ENCODE peak calls at places on chromosomes 11 and 22, in seven cellular contexts. One of them, this sample, is unnamed. For H3K9me3, the result is how much of the 10 kb centered on the place peaks cover.

GRCh38 chr11:11279956-11280689 is 72.9 kb downstream of the CSNK2A3 start:
- DNase-seq in cardiac muscle cell: no peak
- DNase-seq in A549: no peak
- DNase-seq in IMR-90: peak
- DNase-seq in upper lobe of right lung: no peak
- DNase-seq in fibroblast of lung: peak
- DNase-seq in AG04450: peak
- DNase-seq in this sample: no peak

GRCh38 chr11:2537896-2538855 is 93.4 kb downstream of the KCNQ1 start:
- DNase-seq in fibroblast of lung: no peak
- DNase-seq in upper lobe of right lung: peak
- DNase-seq in cardiac muscle cell: peak
- DNase-seq in IMR-90: no peak
- DNase-seq in A549: no peak
- DNase-seq in AG04450: no peak
- DNase-seq in this sample: no peak

GRCh38 chr22:21042978-21043855 is 2.5 kb upstream of the LRRC74B start:
- DNase-seq in upper lobe of right lung: peak
- DNase-seq in IMR-90: no peak
- DNase-seq in AG04450: no peak
- DNase-seq in A549: no peak
- DNase-seq in fibroblast of lung: no peak
- DNase-seq in cardiac muscle cell: no peak
- DNase-seq in this sample: no peak

GRCh38 chr22:25563757-25564319 is 637 bp upstream of the GRK3 start:
- DNase-seq in IMR-90: peak
- DNase-seq in cardiac muscle cell: no peak
- DNase-seq in upper lobe of right lung: no peak
- DNase-seq in AG04450: no peak
- DNase-seq in A549: no peak
- DNase-seq in fibroblast of lung: no peak
- DNase-seq in this sample: no peak

GRCh38 chr11:127362754-127363153 is 362.2 kb upstream of the KIRREL3 start:
- DNase-seq in fibroblast of lung: no peak
- DNase-seq in cardiac muscle cell: no peak
- DNase-seq in upper lobe of right lung: no peak
- DNase-seq in AG04450: no peak
- DNase-seq in A549: no peak
- DNase-seq in IMR-90: no peak
- DNase-seq in this sample: no peak

GRCh38 chr22:36303874-36304273 is 50.9 kb downstream of the APOL1 start:
- DNase-seq in IMR-90: no peak
- DNase-seq in upper lobe of right lung: no peak
- DNase-seq in A549: no peak
- DNase-seq in AG04450: no peak
- DNase-seq in fibroblast of lung: no peak
- DNase-seq in cardiac muscle cell: no peak
- DNase-seq in this sample: no peak

GRCh38 chr11:133693110-133693509 is 152.2 kb downstream of the SPATA19 start:
- DNase-seq in AG04450: no peak
- DNase-seq in IMR-90: no peak
- DNase-seq in A549: no peak
- DNase-seq in cardiac muscle cell: no peak
- DNase-seq in fibroblast of lung: no peak
- DNase-seq in upper lobe of right lung: no peak
- DNase-seq in this sample: no peak

GRCh38 chr11:83355406-83355805 is 69.2 kb upstream of the CCDC90B start:
- DNase-seq in A549: no peak
- DNase-seq in fibroblast of lung: no peak
- DNase-seq in cardiac muscle cell: no peak
- DNase-seq in IMR-90: no peak
- DNase-seq in upper lobe of right lung: no peak
- DNase-seq in AG04450: no peak
- DNase-seq in this sample: no peak

GRCh38 chr11:92380882-92381281 is 156.3 kb downstream of the FAT3 start:
- DNase-seq in IMR-90: peak
- DNase-seq in fibroblast of lung: peak
- DNase-seq in AG04450: no peak
- DNase-seq in upper lobe of right lung: no peak
- DNase-seq in A549: no peak
- DNase-seq in cardiac muscle cell: peak
- DNase-seq in this sample: no peak

GRCh38 chr11:84522331-84522730 is 1104.8 kb downstream of the DLG2 start:
- DNase-seq in cardiac muscle cell: peak
- DNase-seq in IMR-90: no peak
- DNase-seq in fibroblast of lung: no peak
- DNase-seq in A549: no peak
- DNase-seq in upper lobe of right lung: no peak
- DNase-seq in AG04450: no peak
- DNase-seq in this sample: no peak

GRCh38 chr11:9726313-9727022 is 62.6 kb downstream of the SWAP70 start:
- DNase-seq in cardiac muscle cell: peak
- DNase-seq in upper lobe of right lung: no peak
- DNase-seq in A549: peak
- DNase-seq in fibroblast of lung: peak
- DNase-seq in IMR-90: peak
- DNase-seq in AG04450: peak
- DNase-seq in this sample: no peak

GRCh38 chr11:102413497-102413896 is 39.1 kb downstream of the TMEM123 start:
- DNase-seq in A549: no peak
- DNase-seq in upper lobe of right lung: no peak
- DNase-seq in IMR-90: no peak
- DNase-seq in cardiac muscle cell: no peak
- DNase-seq in fibroblast of lung: no peak
- DNase-seq in AG04450: no peak
- DNase-seq in this sample: no peak

GRCh38 chr11:93936416-93936815 is 84.7 kb upstream of the HEPHL1 start:
- DNase-seq in IMR-90: no peak
- DNase-seq in upper lobe of right lung: no peak
- DNase-seq in AG04450: no peak
- DNase-seq in A549: no peak
- DNase-seq in fibroblast of lung: no peak
- DNase-seq in cardiac muscle cell: no peak
- DNase-seq in this sample: no peak

GRCh38 chr11:2173150-2173693 is 1.6 kb upstream of the TH start:
- DNase-seq in A549: no peak
- DNase-seq in fibroblast of lung: no peak
- DNase-seq in IMR-90: no peak
- DNase-seq in upper lobe of right lung: no peak
- DNase-seq in cardiac muscle cell: no peak
- DNase-seq in AG04450: no peak
- DNase-seq in this sample: no peak

GRCh38 chr11:119359365-119360229 is 13.1 kb upstream of the MFRP start:
- DNase-seq in IMR-90: no peak
- DNase-seq in fibroblast of lung: no peak
- DNase-seq in AG04450: no peak
- DNase-seq in upper lobe of right lung: no peak
- DNase-seq in cardiac muscle cell: no peak
- DNase-seq in A549: no peak
- DNase-seq in this sample: no peak

GRCh38 chr11:73185680-73186293 is 32.3 kb upstream of the P2RY2 start:
- DNase-seq in IMR-90: peak
- DNase-seq in fibroblast of lung: peak
- DNase-seq in cardiac muscle cell: peak
- DNase-seq in upper lobe of right lung: no peak
- DNase-seq in A549: peak
- DNase-seq in AG04450: peak
- DNase-seq in this sample: no peak

GRCh38 chr22:39361495-39361894 is 11.7 kb downstream of the SYNGR1 start:
- DNase-seq in fibroblast of lung: no peak
- DNase-seq in upper lobe of right lung: no peak
- DNase-seq in A549: no peak
- DNase-seq in cardiac muscle cell: no peak
- DNase-seq in IMR-90: no peak
- DNase-seq in AG04450: no peak
- DNase-seq in this sample: no peak

GRCh38 chr11:68044145-68044813 is 5.5 kb downstream of the TCIRG1 start:
- DNase-seq in upper lobe of right lung: no peak
- DNase-seq in cardiac muscle cell: no peak
- DNase-seq in AG04450: no peak
- DNase-seq in A549: no peak
- DNase-seq in fibroblast of lung: no peak
- DNase-seq in IMR-90: no peak
- DNase-seq in this sample: no peak

GRCh38 chr11:45382133-45382878 is 96.2 kb upstream of the SYT13 start:
- DNase-seq in upper lobe of right lung: no peak
- DNase-seq in AG04450: no peak
- DNase-seq in IMR-90: no peak
- DNase-seq in A549: no peak
- DNase-seq in fibroblast of lung: no peak
- DNase-seq in cardiac muscle cell: no peak
- DNase-seq in this sample: no peak

GRCh38 chr22:28237783-28238182 is 318.7 kb upstream of the PITPNB start:
- DNase-seq in A549: no peak
- DNase-seq in AG04450: no peak
- DNase-seq in fibroblast of lung: no peak
- DNase-seq in cardiac muscle cell: no peak
- DNase-seq in IMR-90: no peak
- DNase-seq in upper lobe of right lung: no peak
- DNase-seq in this sample: no peak

GRCh38 chr11:34490304-34490703 is 23.3 kb downstream of the ELF5 start:
- DNase-seq in AG04450: no peak
- DNase-seq in IMR-90: no peak
- DNase-seq in fibroblast of lung: no peak
- DNase-seq in upper lobe of right lung: no peak
- DNase-seq in cardiac muscle cell: no peak
- DNase-seq in A549: no peak
- DNase-seq in this sample: no peak

GRCh38 chr11:128472128-128473110 is 114.9 kb downstream of the ETS1 start:
- DNase-seq in A549: no peak
- DNase-seq in cardiac muscle cell: peak
- DNase-seq in fibroblast of lung: peak
- DNase-seq in IMR-90: peak
- DNase-seq in upper lobe of right lung: no peak
- DNase-seq in AG04450: no peak
- DNase-seq in this sample: no peak

GRCh38 chr11:28384418-28384817 is 276.2 kb downstream of the METTL15 start:
- DNase-seq in cardiac muscle cell: peak
- DNase-seq in IMR-90: peak
- DNase-seq in upper lobe of right lung: no peak
- DNase-seq in AG04450: peak
- DNase-seq in A549: peak
- DNase-seq in fibroblast of lung: peak
- DNase-seq in this sample: no peak

GRCh38 chr11:132423266-132423665 is 1052.9 kb downstream of the NTM start:
- DNase-seq in IMR-90: no peak
- DNase-seq in upper lobe of right lung: no peak
- DNase-seq in AG04450: no peak
- DNase-seq in fibroblast of lung: no peak
- DNase-seq in cardiac muscle cell: no peak
- DNase-seq in A549: no peak
- DNase-seq in this sample: no peak

GRCh38 chr11:78344114-78344513 is 73.5 kb downstream of the GAB2 start:
- DNase-seq in fibroblast of lung: no peak
- DNase-seq in cardiac muscle cell: no peak
- DNase-seq in AG04450: no peak
- DNase-seq in upper lobe of right lung: no peak
- DNase-seq in IMR-90: no peak
- DNase-seq in A549: no peak
- DNase-seq in this sample: no peak

GRCh38 chr11:59186130-59186594 is 14.2 kb downstream of the DTX4 start:
- DNase-seq in cardiac muscle cell: peak
- DNase-seq in AG04450: no peak
- DNase-seq in IMR-90: no peak
- DNase-seq in fibroblast of lung: no peak
- DNase-seq in A549: peak
- DNase-seq in upper lobe of right lung: peak
- DNase-seq in this sample: no peak

GRCh38 chr11:42175203-42175602 is 715.8 kb upstream of the LRRC4C start:
- DNase-seq in cardiac muscle cell: peak
- DNase-seq in IMR-90: no peak
- DNase-seq in upper lobe of right lung: no peak
- DNase-seq in fibroblast of lung: peak
- DNase-seq in A549: no peak
- DNase-seq in AG04450: no peak
- DNase-seq in this sample: no peak

DNA sequence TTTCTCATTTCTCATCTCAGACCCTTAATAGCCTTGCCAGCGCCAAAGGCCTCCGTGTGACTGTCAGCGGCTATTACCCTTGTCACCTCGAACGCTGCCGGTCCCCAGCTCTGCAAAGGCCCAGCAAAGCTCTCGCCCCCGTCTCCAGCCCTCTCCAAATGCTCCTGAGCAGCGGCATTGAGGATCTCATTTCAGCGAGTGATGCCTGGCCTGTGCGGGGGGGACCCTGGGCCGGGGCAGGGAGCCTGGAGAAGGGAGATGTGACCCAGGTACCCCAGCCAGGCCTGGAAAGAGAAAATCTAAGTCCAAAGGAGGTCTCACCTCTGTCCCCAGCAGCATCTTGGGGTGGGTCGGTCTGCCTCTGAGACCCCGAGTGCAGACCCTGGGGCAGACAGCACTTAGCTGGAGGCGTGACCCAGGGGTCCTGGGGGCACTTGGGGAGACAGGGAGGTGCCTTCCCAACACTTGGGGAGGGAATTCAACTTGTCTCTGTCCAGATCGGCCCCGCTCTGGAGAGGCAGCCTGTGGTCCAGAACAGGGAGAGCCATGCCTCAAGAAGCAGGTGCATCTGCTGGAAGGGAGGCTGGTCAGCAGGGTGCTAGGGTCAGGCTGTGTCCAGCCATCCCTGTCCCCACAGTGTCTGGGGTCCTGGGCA is 521.3 kb downstream of the TBC1D22A start:
- DNase-seq in A549: no peak
- DNase-seq in fibroblast of lung: no peak
- DNase-seq in cardiac muscle cell: no peak
- DNase-seq in IMR-90: no peak
- DNase-seq in upper lobe of right lung: peak
- DNase-seq in AG04450: no peak
- DNase-seq in this sample: no peak
- H3K9me3 ChIP-seq in A549: under half
- H3K9me3 ChIP-seq in fibroblast of lung: under half
- H3K9me3 ChIP-seq in cardiac muscle cell: under half
- H3K9me3 ChIP-seq in IMR-90: under half
- H3K9me3 ChIP-seq in upper lobe of right lung: under half
- H3K9me3 ChIP-seq in AG04450: under half
- H3K9me3 ChIP-seq in this sample: under half

GRCh38 chr11:69881467-69882269 is 62.5 kb upstream of the FGF3 start:
- DNase-seq in IMR-90: no peak
- DNase-seq in fibroblast of lung: no peak
- DNase-seq in upper lobe of right lung: peak
- DNase-seq in AG04450: no peak
- DNase-seq in cardiac muscle cell: no peak
- DNase-seq in A549: no peak
- DNase-seq in this sample: no peak
- TF ChIP-seq CTCF in IMR-90: no peak
- TF ChIP-seq CTCF in fibroblast of lung: no peak
- TF ChIP-seq CTCF in upper lobe of right lung: no peak
- TF ChIP-seq CTCF in AG04450: no peak
- TF ChIP-seq CTCF in cardiac muscle cell: peak
- TF ChIP-seq CTCF in A549: peak
- TF ChIP-seq CTCF in this sample: no peak

GRCh38 chr22:47016636-47017035 is 254.2 kb downstream of the TBC1D22A start:
- DNase-seq in fibroblast of lung: no peak
- DNase-seq in IMR-90: no peak
- DNase-seq in upper lobe of right lung: peak
- DNase-seq in A549: no peak
- DNase-seq in cardiac muscle cell: no peak
- DNase-seq in AG04450: no peak
- DNase-seq in this sample: no peak
- H3K9me3 ChIP-seq in fibroblast of lung: under half
- H3K9me3 ChIP-seq in IMR-90: under half
- H3K9me3 ChIP-seq in upper lobe of right lung: under half
- H3K9me3 ChIP-seq in A549: under half
- H3K9me3 ChIP-seq in cardiac muscle cell: under half
- H3K9me3 ChIP-seq in AG04450: under half
- H3K9me3 ChIP-seq in this sample: under half

GRCh38 chr22:46537946-46538815 is 761 bp upstream of the CELSR1 start:
- DNase-seq in IMR-90: peak
- DNase-seq in A549: peak
- DNase-seq in AG04450: no peak
- DNase-seq in fibroblast of lung: peak
- DNase-seq in upper lobe of right lung: peak
- DNase-seq in cardiac muscle cell: peak
- DNase-seq in this sample: no peak
- TF ChIP-seq CTCF in IMR-90: no peak
- TF ChIP-seq CTCF in A549: peak
- TF ChIP-seq CTCF in AG04450: peak
- TF ChIP-seq CTCF in fibroblast of lung: no peak
- TF ChIP-seq CTCF in upper lobe of right lung: peak
- TF ChIP-seq CTCF in cardiac muscle cell: peak
- TF ChIP-seq CTCF in this sample: no peak